ENCODE peak calls at places on chromosome 11, in seven cellular contexts. H is HCT116, U is vagina, M is lung, P is A549, R is suprapubic skin, L is Panc1. C is an unnamed sample.

GRCh38 chr11:86449993-86450629 is 75.4 kb downstream of the CCDC81 start:
- DNase-seq in L (no peak), P (no peak), U (no peak), H (no peak), M (no peak), R (no peak), C (no peak)

GRCh38 chr11:96357794-96358193 is 14.8 kb upstream of the MAML2 start:
- DNase-seq in U (no peak), M (no peak), L (no peak), H (no peak), R (no peak), P (no peak), C (no peak)

GRCh38 chr11:14388352-14388751 is 29.4 kb upstream of the RRAS2 start:
- DNase-seq in H (no peak), L (no peak), M (no peak), U (no peak), P (no peak), R (no peak), C (no peak)

GRCh38 chr11:78535920-78536319 is 38.7 kb downstream of the NARS2 start:
- DNase-seq in U (no peak), H (no peak), L (no peak), P (no peak), R (no peak), M (no peak), C (no peak)

GRCh38 chr11:115159122-115159665 is 345.0 kb downstream of the CADM1 start:
- DNase-seq in P (no peak), U (no peak), R (peak; percentile 41), L (no peak), M (no peak), H (no peak), C (no peak)

GRCh38 chr11:117457835-117458234 is 130.2 kb downstream of the CEP164 start:
- DNase-seq in L (no peak), M (no peak), U (no peak), P (no peak), R (no peak), H (no peak), C (no peak)

GRCh38 chr11:86469491-86470388 is 95.1 kb downstream of the CCDC81 start:
- DNase-seq in U (no peak), R (no peak), H (no peak), M (no peak), P (no peak), L (no peak), C (no peak)

GRCh38 chr11:13669544-13670488 is 1.3 kb downstream of the FAR1 start:
- DNase-seq in P (no peak), R (no peak), H (no peak), M (no peak), U (no peak), L (no peak), C (no peak)

GRCh38 chr11:57338152-57338551 is at the start of gene P2RX3:
- DNase-seq in H (no peak), U (no peak), P (no peak), L (no peak), R (no peak), M (no peak), C (no peak)

GRCh38 chr11:17381156-17381555 is 7.3 kb downstream of the KCNJ11 start:
- DNase-seq in P (no peak), U (no peak), H (no peak), M (no peak), L (no peak), R (no peak), C (no peak)
- H3K27ac ChIP-seq in P (no peak overlapping the region), U (no peak overlapping the region), H (no peak overlapping the region), M (no peak overlapping the region), L (no peak overlapping the region), R (no peak overlapping the region), C (no peak overlapping the region)

DNA sequence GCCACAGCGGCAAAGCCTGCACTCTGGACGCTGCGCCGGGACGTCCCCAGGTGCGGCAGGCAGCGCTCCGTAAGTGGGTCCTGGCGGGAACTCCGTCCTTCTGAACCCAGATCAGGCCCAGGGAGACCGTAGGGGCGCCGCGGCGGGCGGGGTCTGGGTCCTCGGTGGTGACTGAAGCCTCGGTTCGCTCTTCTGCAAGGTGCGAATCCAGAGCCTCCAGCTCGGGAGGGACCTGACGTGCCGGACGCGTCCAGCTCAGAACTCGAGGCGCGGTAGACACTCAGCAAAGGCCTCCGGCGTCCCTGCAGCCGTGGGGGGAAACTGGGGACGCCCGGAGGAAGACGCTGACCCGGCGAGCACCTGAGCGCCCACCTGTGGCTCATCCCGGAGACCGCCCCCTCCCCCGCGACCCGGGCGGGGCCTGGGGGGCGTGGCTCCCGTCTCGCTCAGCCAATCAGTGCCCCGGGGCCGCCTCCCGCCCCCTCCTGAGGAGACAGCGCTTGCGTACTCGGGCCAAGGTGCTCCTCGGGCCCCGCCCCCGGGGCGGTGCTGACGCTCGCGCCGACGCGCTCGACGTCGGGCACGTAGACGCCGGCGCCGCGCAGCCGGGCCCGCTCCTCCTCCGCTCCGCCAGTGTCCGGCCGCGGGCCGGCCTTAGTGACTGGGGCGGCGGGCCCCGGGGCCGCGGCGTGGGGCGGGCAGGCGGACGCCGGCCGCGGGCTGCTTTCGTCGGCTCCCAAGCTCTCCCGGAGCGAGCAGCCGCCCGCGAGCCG is at the start of gene PPFIA1:
- DNase-seq in P (peak; percentile 83), H (peak; percentile 91), M (peak; percentile 93), R (peak; percentile 95), U (peak; percentile 94), L (peak; percentile 65), C (peak; percentile 98)
- TF ChIP-seq CTCF in P (no peak), H (no peak), M (no peak), R (no peak), U (no peak), L (no peak), C (no peak)

GRCh38 chr11:130092661-130093060 is 23.0 kb downstream of the APLP2 start:
- DNase-seq in P (no peak), M (no peak), H (no peak), R (no peak), U (no peak), L (no peak), C (no peak)
- H3K27ac ChIP-seq in P (no peak overlapping the region), M (no peak overlapping the region), H (no peak overlapping the region), R (no peak overlapping the region), U (no peak overlapping the region), L (peak overlapping the region; percentile 40), C (no peak overlapping the region)

DNA sequence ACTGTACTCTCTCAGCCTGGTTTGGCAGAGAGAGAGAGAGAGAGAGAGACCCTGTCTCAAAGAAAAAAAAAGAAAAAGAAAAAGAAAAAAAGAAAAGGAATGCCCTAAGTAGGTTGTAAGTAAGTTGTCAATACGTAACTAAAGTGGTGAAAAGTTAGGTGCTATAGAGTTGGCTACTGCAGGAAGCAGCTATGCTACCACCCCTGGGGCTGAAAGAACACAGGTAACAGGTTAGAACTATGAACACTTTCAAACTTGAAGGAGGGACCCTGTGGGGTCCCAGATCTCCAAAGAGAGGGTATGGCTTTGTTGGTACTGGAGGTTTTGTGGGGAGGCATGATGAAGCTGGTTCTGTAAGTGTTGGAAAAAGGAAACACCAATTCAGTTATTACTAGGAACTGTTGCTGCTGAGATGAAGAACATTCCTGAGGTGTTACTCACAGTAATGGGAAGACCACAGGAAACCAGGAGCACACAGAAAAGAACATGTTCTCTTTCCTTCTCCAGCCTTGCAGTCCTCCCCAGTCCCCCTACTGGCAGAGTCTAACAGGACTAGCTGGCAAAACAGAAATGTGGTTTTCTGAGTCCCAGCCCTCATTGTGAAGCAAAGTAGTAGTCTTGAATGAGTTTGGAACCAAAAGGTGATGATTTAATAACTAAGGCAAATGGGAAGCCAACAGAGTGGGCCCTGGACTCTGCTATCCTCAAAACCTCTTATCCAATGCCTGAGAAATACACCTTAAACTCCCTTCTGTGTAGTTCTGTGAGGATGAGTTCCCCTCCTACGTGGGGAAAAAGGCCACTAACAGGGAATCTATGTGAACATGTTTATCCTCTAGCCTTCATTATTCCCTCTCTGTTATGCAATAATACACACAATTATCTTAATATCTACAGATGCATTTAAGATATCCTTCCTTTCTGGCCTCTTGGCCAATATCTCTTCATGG is 427.0 kb upstream of the DDI1 start:
- DNase-seq in H (peak; percentile 78), P (peak; percentile 25), U (no peak), M (no peak), R (no peak), L (no peak), C (peak; percentile 87)
- TF ChIP-seq CTCF in H (peak; percentile 72), P (no peak), U (no peak), M (no peak), R (no peak), L (peak; percentile 37), C (peak; percentile 44)

GRCh38 chr11:69637956-69638871 is 2.7 kb upstream of the CCND1 start:
- DNase-seq in P (peak; percentile 48), H (peak; percentile 80), U (no peak), L (no peak), M (no peak), R (no peak), C (no peak)

GRCh38 chr11:69638941-69639681 is 1.8 kb upstream of the CCND1 start:
- DNase-seq in U (no peak), M (peak; percentile 95), P (peak; percentile 81), R (peak; percentile 96), L (peak; percentile 82), H (peak; percentile 95), C (peak; percentile 93)

GRCh38 chr11:69640260-69640994 is 529 bp upstream of the CCND1 start:
- DNase-seq in M (no peak), R (no peak), H (no peak), U (no peak), L (no peak), P (no peak), C (no peak)

GRCh38 chr11:69640995-69641581 is at the start of gene CCND1:
- DNase-seq in M (peak; percentile 75), H (peak; percentile 85), P (peak; percentile 71), R (no peak), U (no peak), L (no peak), C (peak; percentile 78)

DNA sequence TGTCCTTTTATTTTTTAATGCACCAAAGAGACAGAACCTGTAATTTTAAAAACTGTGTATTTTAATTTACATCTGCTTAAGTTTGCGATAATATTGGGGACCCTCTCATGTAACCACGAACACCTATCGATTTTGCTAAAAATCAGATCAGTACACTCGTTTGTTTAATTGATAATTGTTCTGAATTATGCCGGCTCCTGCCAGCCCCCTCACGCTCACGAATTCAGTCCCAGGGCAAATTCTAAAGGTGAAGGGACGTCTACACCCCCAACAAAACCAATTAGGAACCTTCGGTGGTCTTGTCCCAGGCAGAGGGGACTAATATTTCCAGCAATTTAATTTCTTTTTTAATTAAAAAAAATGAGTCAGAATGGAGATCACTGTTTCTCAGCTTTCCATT is 1.1 kb upstream of the CCND1 start:
- DNase-seq in P (no peak), H (no peak), M (no peak), L (no peak), R (no peak), U (no peak), C (no peak)
- H3K27ac ChIP-seq in P (peak overlapping the region; percentile 95), H (peak overlapping the region; percentile 96), M (no peak overlapping the region), L (peak overlapping the region; percentile 98), R (peak overlapping the region; percentile 78), U (no peak overlapping the region), C (peak overlapping the region; percentile 87)

C was measured in RWPE1.